ENCODE peak calls at places on chromosomes 3 and 15, in six cellular contexts. C is CD4-positive, CD25-positive, alpha-beta regulatory T cell; L is GM23338; Q is psoas muscle; S is H9; V is HepG2. D is an unnamed sample.

GRCh38 chr15:65095011-65095746 is 18.6 kb downstream of the KBTBD13 start:
- DNase-seq in C (no peak), V (no peak), Q (no peak), L (no peak), S (no peak), D (no peak)

GRCh38 chr15:29115093-29115991 is 154.3 kb downstream of the NSMCE3 start:
- DNase-seq in V (no peak), Q (no peak), S (peak; percentile 71), L (peak; percentile 77), C (no peak), D (no peak)

GRCh38 chr3:129615751-129616281 is 9.3 kb upstream of the PLXND1 start:
- DNase-seq in L (no peak), C (no peak), V (no peak), Q (peak; percentile 55), S (no peak), D (no peak)

GRCh38 chr3:72332036-72332435 is 516.2 kb downstream of the SHQ1 start:
- DNase-seq in C (no peak), L (no peak), Q (no peak), S (no peak), V (no peak), D (no peak)

GRCh38 chr3:138367912-138368311 is 19.5 kb downstream of the MRAS start:
- DNase-seq in C (no peak), L (no peak), Q (peak; percentile 74), V (no peak), S (no peak), D (no peak)

GRCh38 chr3:55089211-55089610 is 161.4 kb upstream of the LRTM1 start:
- DNase-seq in V (no peak), L (no peak), C (no peak), Q (no peak), S (no peak), D (no peak)

GRCh38 chr3:135905058-135905724 is 60.3 kb upstream of the PPP2R3A start:
- DNase-seq in S (no peak), V (no peak), L (peak; percentile 42), C (no peak), Q (no peak), D (peak; percentile 35)

GRCh38 chr3:9404680-9405079 is 7.3 kb downstream of the SETD5 start:
- DNase-seq in C (peak; percentile 18), Q (no peak), L (no peak), V (no peak), S (no peak), D (peak; percentile 39)

GRCh38 chr3:58079773-58080172 is 71.6 kb downstream of the FLNB start:
- DNase-seq in L (no peak), S (no peak), V (no peak), Q (no peak), C (no peak), D (no peak)

GRCh38 chr15:55737373-55737772 is 5.6 kb downstream of the PRTG start:
- DNase-seq in Q (no peak), C (no peak), S (no peak), L (peak; percentile 62), V (no peak), D (no peak)

GRCh38 chr15:81117136-81117535 is 16.9 kb upstream of the CFAP161 start:
- DNase-seq in V (no peak), C (no peak), L (no peak), Q (no peak), S (no peak), D (peak; percentile 42)

GRCh38 chr3:115836944-115837343 is 213.6 kb downstream of the GAP43 start:
- DNase-seq in S (no peak), Q (no peak), L (peak; percentile 82), V (no peak), C (no peak), D (no peak)

GRCh38 chr3:126358038-126358815 is 1.0 kb upstream of the KLF15 start:
- DNase-seq in Q (peak; percentile 68), C (no peak), S (peak; percentile 81), V (no peak), L (peak; percentile 78), D (no peak)

GRCh38 chr15:54519577-54519976 is 541.3 kb downstream of the UNC13C start:
- DNase-seq in S (no peak), C (no peak), V (no peak), Q (no peak), L (no peak), D (no peak)

GRCh38 chr15:35437157-35437556 is 108.8 kb downstream of the DPH6 start:
- DNase-seq in Q (no peak), S (peak; percentile 30), C (no peak), L (peak; percentile 54), V (no peak), D (no peak)

GRCh38 chr15:91186892-91187644 is 87.0 kb downstream of the SV2B start:
- DNase-seq in V (peak; percentile 13), L (peak; percentile 67), Q (no peak), C (no peak), S (no peak), D (peak; percentile 38)

GRCh38 chr3:117695321-117695720 is 985.7 kb downstream of the TUSC7 start:
- DNase-seq in S (no peak), L (no peak), C (no peak), Q (no peak), V (no peak), D (no peak)

GRCh38 chr3:126131881-126132750 is 48.2 kb upstream of the SLC41A3 start:
- DNase-seq in L (no peak), C (no peak), V (no peak), S (peak; percentile 22), Q (peak; percentile 25), D (no peak)

GRCh38 chr3:66572938-66573710 is 72.3 kb upstream of the LRIG1 start:
- DNase-seq in S (peak; percentile 91), V (peak; percentile 8), L (peak; percentile 95), C (no peak), Q (no peak), D (no peak)

GRCh38 chr15:85005319-85005718 is 23.7 kb downstream of the PDE8A start:
- DNase-seq in S (no peak), V (no peak), C (no peak), L (no peak), Q (no peak), D (no peak)

GRCh38 chr15:62209821-62210220 is 44.7 kb upstream of the C2CD4B start:
- DNase-seq in C (no peak), V (no peak), L (no peak), S (no peak), Q (no peak), D (peak; percentile 83)

GRCh38 chr15:62211348-62211747 is 46.3 kb upstream of the C2CD4B start:
- DNase-seq in S (no peak), L (no peak), C (no peak), Q (no peak), V (peak; percentile 70), D (no peak)

GRCh38 chr15:62209322-62209721 is 44.2 kb upstream of the C2CD4B start:
- DNase-seq in C (no peak), S (no peak), L (no peak), Q (no peak), V (no peak), D (peak; percentile 51)

GRCh38 chr15:62208884-62209283 is 43.8 kb upstream of the C2CD4B start:
- DNase-seq in Q (no peak), L (no peak), S (no peak), V (no peak), C (no peak), D (no peak)

DNA sequence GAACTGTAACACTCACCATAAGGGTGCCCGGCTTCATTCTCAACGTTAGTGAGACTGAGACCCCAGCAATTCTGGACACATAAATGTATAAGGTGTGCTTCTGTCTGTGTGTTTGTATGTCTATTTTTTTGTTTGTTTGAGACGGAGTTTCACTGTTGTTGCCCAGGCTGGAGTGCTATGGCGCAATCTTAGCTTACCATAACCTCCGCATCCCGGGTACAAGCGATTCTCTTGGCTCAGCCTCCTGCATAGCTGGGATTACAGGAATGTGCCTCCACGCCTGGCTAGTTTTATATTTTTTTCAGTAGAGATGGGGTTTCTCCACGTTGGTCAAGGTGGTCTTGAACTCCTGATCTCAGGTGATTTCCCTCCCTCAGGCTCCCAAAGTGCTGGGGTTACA is 43.3 kb upstream of the C2CD4B start:
- DNase-seq in L (no peak), V (no peak), Q (no peak), S (no peak), C (no peak), D (no peak)
- H3K27ac ChIP-seq in L (no peak overlapping the region), V (no peak overlapping the region), Q (no peak overlapping the region), S (no peak overlapping the region), C (no peak overlapping the region), D (no peak overlapping the region)

GRCh38 chr15:52787549-52788098 is 2.5 kb downstream of the ONECUT1 start:
- DNase-seq in L (peak; percentile 57), S (no peak), C (no peak), V (no peak), Q (no peak), D (no peak)
- H3K27me3 ChIP-seq in L (peaks cover 98% of the 10 kb centered on the region), S (peaks cover 67% of the 10 kb centered on the region), C (peaks cover 43% of the 10 kb centered on the region), V (peaks cover 6% of the 10 kb centered on the region), Q (peaks cover 69% of the 10 kb centered on the region), D (peaks cover 72% of the 10 kb centered on the region)

DNA sequence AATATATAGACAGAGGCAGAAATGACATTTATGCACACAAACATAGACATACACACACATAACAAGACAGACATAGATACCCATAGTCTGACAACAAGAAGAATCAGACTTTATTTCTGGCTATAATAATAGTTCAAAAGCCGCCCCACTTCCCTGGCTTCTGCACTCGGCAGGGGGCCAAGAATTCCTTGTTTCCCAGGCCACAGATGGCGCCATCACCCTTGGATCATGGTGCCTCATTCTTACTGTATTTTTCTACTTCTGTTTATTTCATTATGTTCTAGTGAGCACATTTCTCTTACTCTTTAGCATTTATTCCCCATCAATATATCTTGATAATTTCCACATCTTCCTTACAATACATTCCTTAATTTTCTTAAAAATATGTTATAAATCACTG is 387.5 kb downstream of the NLGN1 start:
- DNase-seq in V (no peak), Q (no peak), S (peak; percentile 33), C (no peak), L (peak; percentile 82), D (no peak)
- H3K27ac ChIP-seq in V (no peak overlapping the region), Q (no peak overlapping the region), S (no peak overlapping the region), C (no peak overlapping the region), L (no peak overlapping the region), D (no peak overlapping the region)

GRCh38 chr3:165519687-165520086 is 317.5 kb downstream of the BCHE start:
- DNase-seq in C (no peak), V (no peak), L (no peak), Q (no peak), S (no peak), D (no peak)

GRCh38 chr3:165518346-165518745 is 318.9 kb downstream of the BCHE start:
- DNase-seq in L (no peak), Q (no peak), V (no peak), S (no peak), C (no peak), D (peak; percentile 2)

DNA sequence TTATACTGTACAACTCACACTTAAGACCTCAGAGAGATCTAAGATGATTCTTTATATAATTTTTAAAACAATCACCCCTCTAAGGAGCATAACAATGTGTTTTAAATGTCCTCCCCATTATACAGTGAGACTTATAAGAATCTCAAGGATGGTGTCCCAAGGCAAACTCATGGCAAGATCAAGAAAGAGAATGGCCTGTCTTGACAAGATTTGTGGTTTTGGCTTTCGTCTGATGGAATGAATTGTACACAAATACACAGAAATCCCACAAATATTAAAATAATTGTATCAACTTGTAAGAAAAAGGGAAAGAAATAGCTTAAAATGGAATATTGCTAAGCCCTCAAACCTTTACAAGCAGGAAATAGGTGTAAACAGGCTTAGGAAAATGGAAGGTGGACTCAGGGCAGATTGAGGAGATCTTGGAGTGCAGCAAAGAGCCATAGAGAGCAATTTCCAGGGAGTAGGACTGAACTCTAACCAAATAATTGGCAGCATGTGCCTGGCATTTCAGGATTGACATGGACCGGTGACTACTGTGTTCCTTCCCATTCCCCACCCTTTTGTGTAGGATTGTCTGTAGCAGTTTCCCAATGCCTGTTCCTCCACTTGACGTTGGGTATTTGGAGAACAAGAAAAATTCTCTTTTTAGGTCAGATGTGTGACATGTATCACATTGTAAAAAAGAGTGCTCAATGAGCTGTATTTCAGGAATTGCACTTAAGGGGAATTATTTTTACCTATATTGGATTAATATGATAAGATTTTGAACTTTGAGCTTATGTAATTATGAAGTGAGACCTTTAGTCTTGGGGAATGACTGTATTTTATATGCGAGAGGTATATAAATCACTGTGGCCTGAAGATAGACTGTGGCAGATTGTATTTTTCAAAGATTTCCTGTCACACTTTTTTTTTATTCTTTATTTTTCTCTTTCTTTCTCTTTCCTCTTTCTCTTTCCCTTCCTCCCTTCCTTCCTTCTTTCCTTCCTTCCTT is 317.8 kb upstream of the SLITRK3 start:
- DNase-seq in Q (no peak), C (no peak), S (no peak), V (no peak), L (no peak), D (peak; percentile 29)
- H3K27me3 ChIP-seq in Q (no peaks in the 10 kb centered on the region), C (no peaks in the 10 kb centered on the region), S (no peaks in the 10 kb centered on the region), V (no peaks in the 10 kb centered on the region), L (no peaks in the 10 kb centered on the region), D (no peaks in the 10 kb centered on the region)